ENCODE peak calls at places on chromosome 3, in eight cellular contexts. Y, B, D, T, C, I, Q and V are unnamed samples.

GRCh38 chr3:128775906-128776542 is 50.0 kb downstream of the RAB7A start:
- DNase-seq in Q (no peak), T (no peak), C (no peak), I (no peak), D (no peak), B (no peak), Y (no peak), V (no peak)

GRCh38 chr3:27201435-27201966 is 167.7 kb downstream of the NEK10 start:
- DNase-seq in Q (no peak), Y (no peak), B (no peak), I (no peak), C (no peak), T (no peak), D (no peak), V (no peak)

GRCh38 chr3:187572431-187572830 is 97.8 kb downstream of the SST start:
- DNase-seq in T (no peak), B (no peak), D (no peak), Y (no peak), I (no peak), C (no peak), Q (no peak), V (no peak)

GRCh38 chr3:159339131-159339530 is 537.3 kb downstream of the MFSD1 start:
- DNase-seq in C (no peak), D (no peak), I (no peak), Q (no peak), Y (no peak), T (no peak), B (no peak), V (no peak)

GRCh38 chr3:128089135-128089534 is 34.5 kb downstream of the RUVBL1 start:
- DNase-seq in B (no peak), Y (no peak), Q (no peak), D (no peak), I (no peak), T (no peak), C (no peak), V (no peak)

GRCh38 chr3:138646008-138646407 is 37.4 kb downstream of the FAIM start:
- DNase-seq in I (no peak), Q (no peak), B (no peak), C (no peak), Y (no peak), D (no peak), T (no peak), V (no peak)

GRCh38 chr3:185979721-185980121 is 41.9 kb upstream of the TRA2B start:
- DNase-seq in I (no peak), B (no peak), Y (no peak), C (no peak), Q (no peak), D (no peak), T (no peak), V (no peak)

GRCh38 chr3:31406901-31407300 is 125.8 kb upstream of the STT3B start:
- DNase-seq in C (no peak), D (no peak), T (no peak), I (no peak), Y (no peak), B (no peak), Q (no peak), V (no peak)

GRCh38 chr3:194404365-194405140 is 5.5 kb upstream of the GP5 start:
- DNase-seq in C (no peak), D (no peak), T (no peak), Q (no peak), Y (peak), I (no peak), B (no peak), V (no peak)

GRCh38 chr3:144045766-144046165 is 74.1 kb downstream of the DIPK2A start:
- DNase-seq in Q (no peak), T (no peak), C (no peak), Y (no peak), I (no peak), D (no peak), B (no peak), V (no peak)

GRCh38 chr3:184496933-184497332 is 64.7 kb upstream of the EPHB3 start:
- DNase-seq in B (no peak), T (no peak), D (no peak), Q (no peak), I (no peak), C (no peak), Y (no peak), V (no peak)

GRCh38 chr3:27544372-27544865 is 60.2 kb upstream of the SLC4A7 start:
- DNase-seq in B (no peak), D (no peak), Y (no peak), T (no peak), C (no peak), Q (peak), I (no peak), V (peak)

GRCh38 chr3:184335661-184336483 is 1.5 kb upstream of the FAM131A start:
- DNase-seq in Q (no peak), I (peak), B (peak), Y (peak), C (peak), T (peak), D (peak), V (no peak)

GRCh38 chr3:151178208-151178845 is 24.7 kb downstream of the GPR171 start:
- DNase-seq in Q (no peak), C (no peak), Y (no peak), B (no peak), T (no peak), D (no peak), I (no peak), V (no peak)

GRCh38 chr3:143002083-143002712 is 828 bp downstream of the U2SURP start:
- DNase-seq in C (no peak), B (peak), T (no peak), Y (peak), I (no peak), Q (no peak), D (no peak), V (no peak)

GRCh38 chr3:102736961-102737304 is 302.1 kb downstream of the ZPLD1 start:
- DNase-seq in C (no peak), T (no peak), D (no peak), Y (no peak), Q (no peak), I (no peak), B (no peak), V (no peak)

GRCh38 chr3:122745365-122746021 is 48.1 kb downstream of the HSPBAP1 start:
- DNase-seq in T (no peak), Y (no peak), D (no peak), C (no peak), I (no peak), Q (no peak), B (no peak), V (peak)

GRCh38 chr3:23856286-23856685 is 50.5 kb downstream of the UBE2E1 start:
- DNase-seq in I (no peak), C (no peak), Q (no peak), D (no peak), T (no peak), Y (no peak), B (no peak), V (no peak)

GRCh38 chr3:25001041-25001591 is 426.9 kb upstream of the RARB start:
- DNase-seq in Q (no peak), I (no peak), T (no peak), D (no peak), C (no peak), B (no peak), Y (no peak), V (peak)

GRCh38 chr3:124043023-124043422 is 51.1 kb upstream of the ROPN1 start:
- DNase-seq in D (no peak), Y (no peak), T (no peak), I (no peak), B (no peak), C (no peak), Q (no peak), V (no peak)

GRCh38 chr3:109927161-109927560 is 589.8 kb upstream of the DPPA4 start:
- DNase-seq in T (no peak), C (no peak), Y (no peak), D (no peak), I (no peak), Q (peak), B (peak), V (peak)

GRCh38 chr3:131749826-131750225 is 247.1 kb upstream of the MRPL3 start:
- DNase-seq in C (no peak), Y (no peak), B (no peak), I (no peak), Q (no peak), D (no peak), T (no peak), V (no peak)

GRCh38 chr3:143525408-143525807 is 322.9 kb downstream of the SLC9A9 start:
- DNase-seq in C (no peak), B (no peak), I (no peak), Y (no peak), T (no peak), Q (no peak), D (no peak), V (no peak)

GRCh38 chr3:94291686-94292085 is 228.8 kb downstream of the NSUN3 start:
- DNase-seq in B (no peak), C (no peak), Y (no peak), Q (no peak), D (no peak), T (no peak), I (no peak), V (no peak)